ENCODE peak calls at places on chromosomes 12 and 14, in seven cellular contexts. U, N, K, G, Q, P and V are unnamed samples.

GRCh38 chr12:80778005-80778541 is 61.4 kb downstream of the MYF5 start:
- DNase-seq in P (no peak), Q (peak), N (peak), G (no peak), U (peak), K (peak), V (peak)

GRCh38 chr14:61280092-61280525 is 1.0 kb downstream of the TMEM30B start:
- DNase-seq in Q (peak), K (no peak), N (no peak), G (no peak), P (no peak), U (no peak), V (no peak)

GRCh38 chr12:127785936-127786335 is 481.0 kb upstream of the TMEM132C start:
- DNase-seq in K (no peak), P (no peak), Q (no peak), N (no peak), G (no peak), U (peak), V (no peak)

GRCh38 chr14:66422019-66422946 is 63.9 kb upstream of the CCDC196 start:
- DNase-seq in Q (no peak), P (no peak), U (no peak), K (no peak), N (no peak), G (no peak), V (no peak)

GRCh38 chr14:25116607-25117006 is 66.7 kb upstream of the STXBP6 start:
- DNase-seq in K (no peak), N (no peak), G (no peak), P (no peak), Q (no peak), U (peak), V (peak)

GRCh38 chr12:93524386-93525133 is 47.9 kb upstream of the SOCS2 start:
- DNase-seq in G (no peak), Q (no peak), U (no peak), P (no peak), K (no peak), N (no peak), V (no peak)

GRCh38 chr14:75861161-75861621 is 120.6 kb downstream of the TGFB3 start:
- DNase-seq in N (peak), Q (no peak), U (peak), G (peak), K (peak), P (no peak), V (peak)

GRCh38 chr12:32535260-32535999 is 136.1 kb downstream of the FGD4 start:
- DNase-seq in U (peak), Q (peak), N (peak), P (peak), K (no peak), G (peak), V (peak)

GRCh38 chr12:76519538-76519937 is 40.0 kb downstream of the OSBPL8 start:
- DNase-seq in K (no peak), N (no peak), G (no peak), U (no peak), P (no peak), Q (no peak), V (no peak)

GRCh38 chr12:93006655-93007208 is 77.6 kb upstream of the EEA1 start:
- DNase-seq in P (no peak), G (no peak), N (no peak), Q (no peak), K (no peak), U (no peak), V (no peak)

GRCh38 chr12:64884728-64885127 is 60.3 kb downstream of the TBC1D30 start:
- DNase-seq in Q (no peak), P (no peak), K (no peak), N (no peak), U (no peak), G (no peak), V (no peak)

GRCh38 chr12:59219148-59219547 is 298.8 kb upstream of the LRIG3 start:
- DNase-seq in U (no peak), G (no peak), Q (no peak), N (no peak), P (no peak), K (no peak), V (no peak)

GRCh38 chr14:52352546-52352945 is 38.4 kb downstream of the PTGER2 start:
- DNase-seq in N (no peak), G (no peak), U (no peak), Q (no peak), P (no peak), K (no peak), V (no peak)

GRCh38 chr12:2893007-2893406 is 2.3 kb downstream of the TULP3 start:
- DNase-seq in N (no peak), K (no peak), Q (no peak), P (no peak), U (peak), G (no peak), V (peak)

GRCh38 chr12:103680591-103681065 is 93.6 kb downstream of the STAB2 start:
- DNase-seq in P (no peak), K (no peak), U (peak), Q (peak), G (no peak), N (no peak), V (no peak)

GRCh38 chr12:56451147-56451546 is 1.9 kb upstream of the TIMELESS start:
- DNase-seq in N (no peak), Q (no peak), U (no peak), P (no peak), K (no peak), G (no peak), V (no peak)

GRCh38 chr12:92551853-92552397 is 150.9 kb upstream of the PLEKHG7 start:
- DNase-seq in G (no peak), K (no peak), U (peak), N (peak), Q (no peak), P (no peak), V (peak)

GRCh38 chr12:89856431-89856830 is 147.8 kb upstream of the ATP2B1 start:
- DNase-seq in Q (no peak), N (peak), U (peak), P (no peak), G (no peak), K (no peak), V (no peak)

GRCh38 chr14:28751467-28752058 is 15.0 kb upstream of the FOXG1 start:
- DNase-seq in G (peak), U (peak), N (peak), K (peak), Q (peak), P (peak), V (peak)

GRCh38 chr12:53113307-53113706 is 10.0 kb downstream of the SOAT2 start:
- DNase-seq in N (no peak), G (no peak), K (no peak), U (no peak), Q (no peak), P (no peak), V (no peak)

GRCh38 chr12:3107954-3108353 is 30.8 kb downstream of the TSPAN9 start:
- DNase-seq in U (peak), N (no peak), G (no peak), K (no peak), Q (no peak), P (no peak), V (no peak)

GRCh38 chr12:78795934-78796445 is 68.6 kb upstream of the SYT1 start:
- DNase-seq in G (no peak), Q (no peak), N (no peak), P (no peak), K (no peak), U (no peak), V (no peak)

GRCh38 chr14:70193396-70193795 is 4.6 kb upstream of the SLC8A3 start:
- DNase-seq in U (no peak), G (no peak), N (no peak), Q (no peak), P (no peak), K (no peak), V (no peak)

GRCh38 chr14:70190156-70190555 is 1.4 kb upstream of the SLC8A3 start:
- DNase-seq in K (no peak), P (peak), Q (no peak), G (no peak), U (no peak), N (no peak), V (no peak)

GRCh38 chr14:70188608-70189540 is at the start of gene SLC8A3:
- DNase-seq in G (peak), N (no peak), P (peak), K (no peak), U (peak), Q (peak), V (peak)

GRCh38 chr14:70189678-70190077 is 927 bp upstream of the SLC8A3 start:
- DNase-seq in U (no peak), K (no peak), P (peak), N (no peak), G (peak), Q (peak), V (no peak)

GRCh38 chr14:70192915-70193314 is 4.2 kb upstream of the SLC8A3 start:
- DNase-seq in U (no peak), G (peak), K (no peak), P (peak), Q (peak), N (no peak), V (no peak)
- TF ChIP-seq EZH2phosphoT487 in U (no peak), G (no peak), K (no peak), P (no peak), Q (no peak), N (no peak), V (no peak)

GRCh38 chr14:97413991-97414717 is 617.0 kb downstream of the VRK1 start:
- DNase-seq in N (no peak), U (no peak), Q (no peak), K (no peak), G (peak), P (peak), V (no peak)
- TF ChIP-seq EZH2phosphoT487 in N (no peak), U (no peak), Q (no peak), K (no peak), G (no peak), P (no peak), V (no peak)

GRCh38 chr14:104353221-104353920 is 215.0 kb downstream of the KIF26A start:
- DNase-seq in Q (no peak), P (no peak), U (no peak), G (no peak), N (no peak), K (no peak), V (no peak)
- TF ChIP-seq EZH2phosphoT487 in Q (no peak), P (no peak), U (no peak), G (no peak), N (no peak), K (no peak), V (no peak)

GRCh38 chr14:94267352-94267751 is 25.7 kb downstream of the SERPINA10 start:
- DNase-seq in K (no peak), U (no peak), N (no peak), Q (no peak), P (no peak), G (no peak), V (no peak)

DNA sequence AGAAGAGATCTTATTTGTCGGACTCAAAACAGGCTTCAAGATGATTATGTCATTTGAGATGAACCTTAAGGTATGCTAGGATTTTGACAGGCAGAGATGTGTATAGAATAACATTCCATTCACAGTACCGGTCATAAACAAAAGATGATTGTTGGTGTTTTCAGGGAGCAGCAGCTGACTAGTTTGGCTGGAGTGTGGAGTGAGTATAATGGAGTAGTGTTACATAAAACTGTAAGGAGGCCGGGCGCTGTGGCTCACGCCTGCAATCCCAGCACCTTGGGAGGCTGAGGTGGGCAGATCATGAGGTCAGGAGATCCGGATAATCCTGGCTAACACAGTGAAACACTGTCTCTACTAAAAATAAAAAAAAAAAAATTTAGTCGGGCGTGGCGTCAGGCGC is 23.9 kb downstream of the SERPINA10 start:
- DNase-seq in U (no peak), N (no peak), K (no peak), Q (no peak), G (no peak), P (no peak), V (no peak)
- TF ChIP-seq EZH2phosphoT487 in U (no peak), N (no peak), K (no peak), Q (no peak), G (no peak), P (no peak), V (no peak)

GRCh38 chr14:44449694-44450093 is 57.4 kb downstream of the FSCB start:
- DNase-seq in G (no peak), Q (no peak), N (no peak), U (no peak), K (no peak), P (no peak), V (peak)
- TF ChIP-seq EZH2phosphoT487 in G (no peak), Q (no peak), N (no peak), U (no peak), K (no peak), P (no peak), V (no peak)

GRCh38 chr12:67067453-67068203 is 201.5 kb upstream of the CAND1 start:
- DNase-seq in K (no peak), N (no peak), Q (peak), U (no peak), G (peak), P (peak), V (no peak)
- TF ChIP-seq EZH2phosphoT487 in K (no peak), N (no peak), Q (no peak), U (no peak), G (no peak), P (no peak), V (no peak)

GRCh38 chr12:47848853-47849252 is 29.1 kb upstream of the HDAC7 start:
- DNase-seq in N (no peak), G (no peak), Q (no peak), P (no peak), K (no peak), U (no peak), V (no peak)

GRCh38 chr12:47851303-47851952 is 31.7 kb upstream of the HDAC7 start:
- DNase-seq in K (no peak), N (no peak), Q (no peak), U (peak), G (no peak), P (no peak), V (no peak)

GRCh38 chr12:47849261-47849660 is 29.6 kb upstream of the HDAC7 start:
- DNase-seq in P (no peak), N (no peak), K (no peak), U (no peak), G (no peak), Q (no peak), V (no peak)

GRCh38 chr12:47852096-47852571 is 32.4 kb upstream of the HDAC7 start:
- DNase-seq in P (no peak), N (no peak), U (no peak), K (no peak), Q (no peak), G (no peak), V (peak)

DNA sequence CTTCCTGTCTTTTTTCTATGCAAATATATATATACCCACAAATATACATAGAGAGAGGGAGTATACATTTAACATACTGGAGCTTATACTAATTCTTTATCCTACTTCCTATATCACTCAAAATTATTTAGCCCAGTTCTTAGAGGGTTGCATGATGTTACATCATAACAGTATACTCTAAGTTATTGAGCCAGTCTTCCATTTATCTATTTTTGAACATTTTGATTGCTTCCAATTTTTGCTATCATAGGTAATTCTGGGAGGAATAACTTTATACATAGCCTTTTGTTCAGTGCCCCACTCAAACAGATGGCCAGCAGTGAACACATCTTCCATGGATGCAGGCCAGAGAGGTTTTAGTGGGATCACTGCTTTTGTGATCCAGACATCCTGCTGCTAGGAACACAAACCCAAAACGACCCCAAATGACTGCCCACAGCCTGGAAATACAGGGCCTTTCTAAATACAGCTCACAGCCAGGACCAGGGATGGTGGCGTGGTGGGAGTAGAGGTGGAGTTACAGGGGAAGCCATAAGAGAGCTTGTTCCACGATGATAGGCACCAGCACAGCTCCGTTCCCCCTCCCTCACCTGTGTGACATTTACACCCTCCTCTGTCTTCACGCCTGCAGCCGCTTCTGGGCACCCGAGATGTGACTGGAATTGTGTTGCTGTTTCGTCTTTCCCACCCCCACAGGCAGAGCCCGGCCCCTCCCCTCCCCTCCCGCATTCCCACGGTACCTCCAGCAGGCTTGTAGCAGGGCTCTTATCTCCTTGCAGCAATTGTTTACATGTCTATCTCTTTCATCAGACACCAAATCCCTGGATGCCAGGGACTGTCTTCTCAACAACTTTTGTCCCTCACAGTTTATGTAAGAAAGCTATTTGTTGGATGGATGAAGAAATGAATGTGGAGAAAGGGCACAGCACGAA is 30.7 kb upstream of the HDAC7 start:
- DNase-seq in K (no peak), G (peak), N (no peak), Q (no peak), P (peak), U (no peak), V (no peak)
- TF ChIP-seq EZH2phosphoT487 in K (no peak), G (no peak), N (no peak), Q (no peak), P (no peak), U (no peak), V (no peak)

GRCh38 chr14:68208218-68208617 is 388.6 kb downstream of the RAD51B start:
- DNase-seq in Q (no peak), K (no peak), G (no peak), P (no peak), U (peak), N (no peak), V (no peak)

GRCh38 chr14:68211886-68212285 is 392.3 kb downstream of the RAD51B start:
- DNase-seq in U (no peak), N (no peak), Q (no peak), K (no peak), P (no peak), G (no peak), V (no peak)

GRCh38 chr14:68211421-68211820 is 391.8 kb downstream of the RAD51B start:
- DNase-seq in N (no peak), Q (no peak), P (no peak), U (peak), G (no peak), K (no peak), V (no peak)

GRCh38 chr14:68208726-68209125 is 389.1 kb downstream of the RAD51B start:
- DNase-seq in Q (no peak), K (no peak), U (no peak), N (no peak), P (no peak), G (no peak), V (no peak)

GRCh38 chr14:68210729-68211299 is 391.2 kb downstream of the RAD51B start:
- DNase-seq in N (peak), Q (no peak), P (no peak), K (no peak), G (no peak), U (peak), V (peak)
- TF ChIP-seq EZH2phosphoT487 in N (no peak), Q (no peak), P (no peak), K (no peak), G (no peak), U (no peak), V (no peak)